ENCODE peak calls at places on chromosomes 1 and 21, in six cellular contexts. One of them, this sample, is unnamed.

GRCh38 chr1:192705510-192705909 is 69.6 kb downstream of the RGS13 start:
- DNase-seq in RCC 7860: no peak
- DNase-seq in activated naive CD8-positive, alpha-beta T cell treated with anti-CD3 and anti-CD28 coated beads for 36 hours: no peak
- DNase-seq in cardiac muscle cell: no peak
- DNase-seq in GM12864: no peak
- DNase-seq in stimulated activated CD4-positive, alpha-beta T cell treated with anti-CD3 and anti-CD28 coated beads, Interleukin-12 subunit alpha, Interleukin-12 subunit beta, amount 100 ng/mL, for 24 hours: no peak
- DNase-seq in this sample: no peak

GRCh38 chr1:99590578-99591209 is 55.2 kb upstream of the PALMD start:
- DNase-seq in activated naive CD8-positive, alpha-beta T cell treated with anti-CD3 and anti-CD28 coated beads for 36 hours: no peak
- DNase-seq in GM12864: no peak
- DNase-seq in RCC 7860: peak
- DNase-seq in cardiac muscle cell: no peak
- DNase-seq in stimulated activated CD4-positive, alpha-beta T cell treated with anti-CD3 and anti-CD28 coated beads, Interleukin-12 subunit alpha, Interleukin-12 subunit beta, amount 100 ng/mL, for 24 hours: no peak
- DNase-seq in this sample: no peak

GRCh38 chr1:76862447-76862846 is 4.8 kb upstream of the ST6GALNAC5 start:
- DNase-seq in GM12864: no peak
- DNase-seq in stimulated activated CD4-positive, alpha-beta T cell treated with anti-CD3 and anti-CD28 coated beads, Interleukin-12 subunit alpha, Interleukin-12 subunit beta, amount 100 ng/mL, for 24 hours: no peak
- DNase-seq in cardiac muscle cell: no peak
- DNase-seq in RCC 7860: peak
- DNase-seq in activated naive CD8-positive, alpha-beta T cell treated with anti-CD3 and anti-CD28 coated beads for 36 hours: no peak
- DNase-seq in this sample: no peak

GRCh38 chr1:906532-907420 is 16.9 kb upstream of the SAMD11 start:
- DNase-seq in activated naive CD8-positive, alpha-beta T cell treated with anti-CD3 and anti-CD28 coated beads for 36 hours: no peak
- DNase-seq in cardiac muscle cell: peak
- DNase-seq in GM12864: no peak
- DNase-seq in RCC 7860: peak
- DNase-seq in stimulated activated CD4-positive, alpha-beta T cell treated with anti-CD3 and anti-CD28 coated beads, Interleukin-12 subunit alpha, Interleukin-12 subunit beta, amount 100 ng/mL, for 24 hours: no peak
- DNase-seq in this sample: no peak

GRCh38 chr1:10932088-10932487 is 80.4 kb upstream of the TARDBP start:
- DNase-seq in GM12864: peak
- DNase-seq in cardiac muscle cell: no peak
- DNase-seq in RCC 7860: no peak
- DNase-seq in activated naive CD8-positive, alpha-beta T cell treated with anti-CD3 and anti-CD28 coated beads for 36 hours: peak
- DNase-seq in stimulated activated CD4-positive, alpha-beta T cell treated with anti-CD3 and anti-CD28 coated beads, Interleukin-12 subunit alpha, Interleukin-12 subunit beta, amount 100 ng/mL, for 24 hours: no peak
- DNase-seq in this sample: no peak

GRCh38 chr1:59122527-59122926 is 174.4 kb upstream of the FGGY start:
- DNase-seq in cardiac muscle cell: no peak
- DNase-seq in activated naive CD8-positive, alpha-beta T cell treated with anti-CD3 and anti-CD28 coated beads for 36 hours: no peak
- DNase-seq in GM12864: no peak
- DNase-seq in stimulated activated CD4-positive, alpha-beta T cell treated with anti-CD3 and anti-CD28 coated beads, Interleukin-12 subunit alpha, Interleukin-12 subunit beta, amount 100 ng/mL, for 24 hours: no peak
- DNase-seq in RCC 7860: no peak
- DNase-seq in this sample: no peak

GRCh38 chr1:229032455-229032854 is 238.5 kb upstream of the RAB4A start:
- DNase-seq in activated naive CD8-positive, alpha-beta T cell treated with anti-CD3 and anti-CD28 coated beads for 36 hours: no peak
- DNase-seq in stimulated activated CD4-positive, alpha-beta T cell treated with anti-CD3 and anti-CD28 coated beads, Interleukin-12 subunit alpha, Interleukin-12 subunit beta, amount 100 ng/mL, for 24 hours: no peak
- DNase-seq in GM12864: no peak
- DNase-seq in cardiac muscle cell: no peak
- DNase-seq in RCC 7860: no peak
- DNase-seq in this sample: no peak

GRCh38 chr1:24015226-24016210 is 35.4 kb upstream of the SRSF10 start:
- DNase-seq in GM12864: no peak
- DNase-seq in activated naive CD8-positive, alpha-beta T cell treated with anti-CD3 and anti-CD28 coated beads for 36 hours: no peak
- DNase-seq in RCC 7860: no peak
- DNase-seq in cardiac muscle cell: no peak
- DNase-seq in stimulated activated CD4-positive, alpha-beta T cell treated with anti-CD3 and anti-CD28 coated beads, Interleukin-12 subunit alpha, Interleukin-12 subunit beta, amount 100 ng/mL, for 24 hours: no peak
- DNase-seq in this sample: peak

GRCh38 chr1:6271554-6271953 is 10.7 kb upstream of the GPR153 start:
- DNase-seq in stimulated activated CD4-positive, alpha-beta T cell treated with anti-CD3 and anti-CD28 coated beads, Interleukin-12 subunit alpha, Interleukin-12 subunit beta, amount 100 ng/mL, for 24 hours: no peak
- DNase-seq in RCC 7860: no peak
- DNase-seq in activated naive CD8-positive, alpha-beta T cell treated with anti-CD3 and anti-CD28 coated beads for 36 hours: no peak
- DNase-seq in cardiac muscle cell: no peak
- DNase-seq in GM12864: no peak
- DNase-seq in this sample: peak

GRCh38 chr1:37274896-37275631 is 199.3 kb upstream of the ZC3H12A start:
- DNase-seq in cardiac muscle cell: no peak
- DNase-seq in RCC 7860: no peak
- DNase-seq in activated naive CD8-positive, alpha-beta T cell treated with anti-CD3 and anti-CD28 coated beads for 36 hours: no peak
- DNase-seq in stimulated activated CD4-positive, alpha-beta T cell treated with anti-CD3 and anti-CD28 coated beads, Interleukin-12 subunit alpha, Interleukin-12 subunit beta, amount 100 ng/mL, for 24 hours: no peak
- DNase-seq in GM12864: no peak
- DNase-seq in this sample: no peak

GRCh38 chr1:229296541-229296941 is 25.6 kb downstream of the RAB4A start:
- DNase-seq in activated naive CD8-positive, alpha-beta T cell treated with anti-CD3 and anti-CD28 coated beads for 36 hours: no peak
- DNase-seq in RCC 7860: peak
- DNase-seq in GM12864: no peak
- DNase-seq in stimulated activated CD4-positive, alpha-beta T cell treated with anti-CD3 and anti-CD28 coated beads, Interleukin-12 subunit alpha, Interleukin-12 subunit beta, amount 100 ng/mL, for 24 hours: no peak
- DNase-seq in cardiac muscle cell: peak
- DNase-seq in this sample: no peak

GRCh38 chr1:26693557-26694184 is 2.1 kb upstream of the ARID1A start:
- DNase-seq in cardiac muscle cell: no peak
- DNase-seq in activated naive CD8-positive, alpha-beta T cell treated with anti-CD3 and anti-CD28 coated beads for 36 hours: no peak
- DNase-seq in GM12864: no peak
- DNase-seq in RCC 7860: no peak
- DNase-seq in stimulated activated CD4-positive, alpha-beta T cell treated with anti-CD3 and anti-CD28 coated beads, Interleukin-12 subunit alpha, Interleukin-12 subunit beta, amount 100 ng/mL, for 24 hours: no peak
- DNase-seq in this sample: peak

GRCh38 chr21:36550761-36551160 is 70.8 kb upstream of the CLDN14 start:
- DNase-seq in cardiac muscle cell: no peak
- DNase-seq in activated naive CD8-positive, alpha-beta T cell treated with anti-CD3 and anti-CD28 coated beads for 36 hours: no peak
- DNase-seq in stimulated activated CD4-positive, alpha-beta T cell treated with anti-CD3 and anti-CD28 coated beads, Interleukin-12 subunit alpha, Interleukin-12 subunit beta, amount 100 ng/mL, for 24 hours: no peak
- DNase-seq in RCC 7860: no peak
- DNase-seq in GM12864: no peak
- DNase-seq in this sample: no peak

GRCh38 chr1:25782608-25783201 is 17.3 kb upstream of the SELENON start:
- DNase-seq in cardiac muscle cell: no peak
- DNase-seq in stimulated activated CD4-positive, alpha-beta T cell treated with anti-CD3 and anti-CD28 coated beads, Interleukin-12 subunit alpha, Interleukin-12 subunit beta, amount 100 ng/mL, for 24 hours: no peak
- DNase-seq in GM12864: no peak
- DNase-seq in RCC 7860: no peak
- DNase-seq in activated naive CD8-positive, alpha-beta T cell treated with anti-CD3 and anti-CD28 coated beads for 36 hours: no peak
- DNase-seq in this sample: no peak

GRCh38 chr1:193285626-193286025 is 99.2 kb upstream of the B3GALT2 start:
- DNase-seq in stimulated activated CD4-positive, alpha-beta T cell treated with anti-CD3 and anti-CD28 coated beads, Interleukin-12 subunit alpha, Interleukin-12 subunit beta, amount 100 ng/mL, for 24 hours: no peak
- DNase-seq in cardiac muscle cell: no peak
- DNase-seq in GM12864: no peak
- DNase-seq in RCC 7860: no peak
- DNase-seq in activated naive CD8-positive, alpha-beta T cell treated with anti-CD3 and anti-CD28 coated beads for 36 hours: no peak
- DNase-seq in this sample: no peak

GRCh38 chr1:216044538-216044937 is 378.7 kb downstream of the USH2A start:
- DNase-seq in cardiac muscle cell: no peak
- DNase-seq in stimulated activated CD4-positive, alpha-beta T cell treated with anti-CD3 and anti-CD28 coated beads, Interleukin-12 subunit alpha, Interleukin-12 subunit beta, amount 100 ng/mL, for 24 hours: no peak
- DNase-seq in RCC 7860: no peak
- DNase-seq in activated naive CD8-positive, alpha-beta T cell treated with anti-CD3 and anti-CD28 coated beads for 36 hours: no peak
- DNase-seq in GM12864: no peak
- DNase-seq in this sample: no peak

GRCh38 chr1:167629681-167630567 is at the start of gene RCSD1:
- DNase-seq in GM12864: no peak
- DNase-seq in activated naive CD8-positive, alpha-beta T cell treated with anti-CD3 and anti-CD28 coated beads for 36 hours: peak
- DNase-seq in cardiac muscle cell: peak
- DNase-seq in RCC 7860: no peak
- DNase-seq in stimulated activated CD4-positive, alpha-beta T cell treated with anti-CD3 and anti-CD28 coated beads, Interleukin-12 subunit alpha, Interleukin-12 subunit beta, amount 100 ng/mL, for 24 hours: no peak
- DNase-seq in this sample: peak

GRCh38 chr1:236705771-236706565 is 19.7 kb downstream of the ACTN2 start:
- DNase-seq in GM12864: no peak
- DNase-seq in RCC 7860: no peak
- DNase-seq in activated naive CD8-positive, alpha-beta T cell treated with anti-CD3 and anti-CD28 coated beads for 36 hours: no peak
- DNase-seq in stimulated activated CD4-positive, alpha-beta T cell treated with anti-CD3 and anti-CD28 coated beads, Interleukin-12 subunit alpha, Interleukin-12 subunit beta, amount 100 ng/mL, for 24 hours: no peak
- DNase-seq in cardiac muscle cell: peak
- DNase-seq in this sample: no peak

GRCh38 chr1:154730251-154730650 is 122.3 kb upstream of the ADAR start:
- DNase-seq in stimulated activated CD4-positive, alpha-beta T cell treated with anti-CD3 and anti-CD28 coated beads, Interleukin-12 subunit alpha, Interleukin-12 subunit beta, amount 100 ng/mL, for 24 hours: no peak
- DNase-seq in GM12864: no peak
- DNase-seq in RCC 7860: peak
- DNase-seq in activated naive CD8-positive, alpha-beta T cell treated with anti-CD3 and anti-CD28 coated beads for 36 hours: no peak
- DNase-seq in cardiac muscle cell: no peak
- DNase-seq in this sample: no peak

GRCh38 chr1:175195798-175196197 is 3.2 kb upstream of the KIAA0040 start:
- DNase-seq in activated naive CD8-positive, alpha-beta T cell treated with anti-CD3 and anti-CD28 coated beads for 36 hours: no peak
- DNase-seq in RCC 7860: no peak
- DNase-seq in GM12864: no peak
- DNase-seq in cardiac muscle cell: no peak
- DNase-seq in stimulated activated CD4-positive, alpha-beta T cell treated with anti-CD3 and anti-CD28 coated beads, Interleukin-12 subunit alpha, Interleukin-12 subunit beta, amount 100 ng/mL, for 24 hours: no peak
- DNase-seq in this sample: no peak

GRCh38 chr1:212127219-212127618 is 91.7 kb downstream of the DTL start:
- DNase-seq in RCC 7860: no peak
- DNase-seq in stimulated activated CD4-positive, alpha-beta T cell treated with anti-CD3 and anti-CD28 coated beads, Interleukin-12 subunit alpha, Interleukin-12 subunit beta, amount 100 ng/mL, for 24 hours: no peak
- DNase-seq in cardiac muscle cell: no peak
- DNase-seq in activated naive CD8-positive, alpha-beta T cell treated with anti-CD3 and anti-CD28 coated beads for 36 hours: no peak
- DNase-seq in GM12864: no peak
- DNase-seq in this sample: peak

GRCh38 chr21:33070921-33071877 is 1.3 kb downstream of the OLIG1 start:
- DNase-seq in RCC 7860: no peak
- DNase-seq in cardiac muscle cell: peak
- DNase-seq in GM12864: no peak
- DNase-seq in activated naive CD8-positive, alpha-beta T cell treated with anti-CD3 and anti-CD28 coated beads for 36 hours: peak
- DNase-seq in stimulated activated CD4-positive, alpha-beta T cell treated with anti-CD3 and anti-CD28 coated beads, Interleukin-12 subunit alpha, Interleukin-12 subunit beta, amount 100 ng/mL, for 24 hours: no peak
- DNase-seq in this sample: peak

GRCh38 chr1:63674238-63674864 is 81.1 kb downstream of the PGM1 start:
- DNase-seq in cardiac muscle cell: peak
- DNase-seq in stimulated activated CD4-positive, alpha-beta T cell treated with anti-CD3 and anti-CD28 coated beads, Interleukin-12 subunit alpha, Interleukin-12 subunit beta, amount 100 ng/mL, for 24 hours: no peak
- DNase-seq in RCC 7860: peak
- DNase-seq in activated naive CD8-positive, alpha-beta T cell treated with anti-CD3 and anti-CD28 coated beads for 36 hours: no peak
- DNase-seq in GM12864: no peak
- DNase-seq in this sample: peak

GRCh38 chr1:94411217-94411616 is 7.0 kb upstream of the ABCD3 start:
- DNase-seq in cardiac muscle cell: no peak
- DNase-seq in GM12864: no peak
- DNase-seq in activated naive CD8-positive, alpha-beta T cell treated with anti-CD3 and anti-CD28 coated beads for 36 hours: no peak
- DNase-seq in RCC 7860: no peak
- DNase-seq in stimulated activated CD4-positive, alpha-beta T cell treated with anti-CD3 and anti-CD28 coated beads, Interleukin-12 subunit alpha, Interleukin-12 subunit beta, amount 100 ng/mL, for 24 hours: no peak
- DNase-seq in this sample: no peak

GRCh38 chr1:233341117-233341516 is 13.6 kb downstream of the MAP3K21 start:
- DNase-seq in cardiac muscle cell: no peak
- DNase-seq in GM12864: no peak
- DNase-seq in stimulated activated CD4-positive, alpha-beta T cell treated with anti-CD3 and anti-CD28 coated beads, Interleukin-12 subunit alpha, Interleukin-12 subunit beta, amount 100 ng/mL, for 24 hours: no peak
- DNase-seq in RCC 7860: no peak
- DNase-seq in activated naive CD8-positive, alpha-beta T cell treated with anti-CD3 and anti-CD28 coated beads for 36 hours: no peak
- DNase-seq in this sample: no peak

GRCh38 chr1:28646040-28646439 is 2.4 kb upstream of the RNU11 start:
- DNase-seq in cardiac muscle cell: no peak
- DNase-seq in stimulated activated CD4-positive, alpha-beta T cell treated with anti-CD3 and anti-CD28 coated beads, Interleukin-12 subunit alpha, Interleukin-12 subunit beta, amount 100 ng/mL, for 24 hours: no peak
- DNase-seq in activated naive CD8-positive, alpha-beta T cell treated with anti-CD3 and anti-CD28 coated beads for 36 hours: no peak
- DNase-seq in GM12864: no peak
- DNase-seq in RCC 7860: no peak
- DNase-seq in this sample: no peak

GRCh38 chr21:42575111-42575510 is 61.5 kb downstream of the SLC37A1 start:
- DNase-seq in GM12864: no peak
- DNase-seq in cardiac muscle cell: no peak
- DNase-seq in activated naive CD8-positive, alpha-beta T cell treated with anti-CD3 and anti-CD28 coated beads for 36 hours: no peak
- DNase-seq in stimulated activated CD4-positive, alpha-beta T cell treated with anti-CD3 and anti-CD28 coated beads, Interleukin-12 subunit alpha, Interleukin-12 subunit beta, amount 100 ng/mL, for 24 hours: no peak
- DNase-seq in RCC 7860: no peak
- DNase-seq in this sample: no peak

GRCh38 chr1:1359316-1359667 is 937 bp upstream of the MXRA8 start:
- DNase-seq in activated naive CD8-positive, alpha-beta T cell treated with anti-CD3 and anti-CD28 coated beads for 36 hours: no peak
- DNase-seq in RCC 7860: no peak
- DNase-seq in GM12864: no peak
- DNase-seq in stimulated activated CD4-positive, alpha-beta T cell treated with anti-CD3 and anti-CD28 coated beads, Interleukin-12 subunit alpha, Interleukin-12 subunit beta, amount 100 ng/mL, for 24 hours: no peak
- DNase-seq in cardiac muscle cell: no peak
- DNase-seq in this sample: no peak

GRCh38 chr1:239587066-239587465 is 200.7 kb downstream of the CHRM3 start:
- DNase-seq in RCC 7860: no peak
- DNase-seq in activated naive CD8-positive, alpha-beta T cell treated with anti-CD3 and anti-CD28 coated beads for 36 hours: peak
- DNase-seq in GM12864: no peak
- DNase-seq in cardiac muscle cell: no peak
- DNase-seq in stimulated activated CD4-positive, alpha-beta T cell treated with anti-CD3 and anti-CD28 coated beads, Interleukin-12 subunit alpha, Interleukin-12 subunit beta, amount 100 ng/mL, for 24 hours: no peak
- DNase-seq in this sample: no peak

GRCh38 chr1:112335351-112335750 is 60.7 kb upstream of the CTTNBP2NL start:
- DNase-seq in RCC 7860: no peak
- DNase-seq in stimulated activated CD4-positive, alpha-beta T cell treated with anti-CD3 and anti-CD28 coated beads, Interleukin-12 subunit alpha, Interleukin-12 subunit beta, amount 100 ng/mL, for 24 hours: no peak
- DNase-seq in GM12864: no peak
- DNase-seq in cardiac muscle cell: no peak
- DNase-seq in activated naive CD8-positive, alpha-beta T cell treated with anti-CD3 and anti-CD28 coated beads for 36 hours: no peak
- DNase-seq in this sample: no peak

GRCh38 chr1:54786778-54787177 is 14.3 kb downstream of the TTC22 start:
- DNase-seq in activated naive CD8-positive, alpha-beta T cell treated with anti-CD3 and anti-CD28 coated beads for 36 hours: no peak
- DNase-seq in stimulated activated CD4-positive, alpha-beta T cell treated with anti-CD3 and anti-CD28 coated beads, Interleukin-12 subunit alpha, Interleukin-12 subunit beta, amount 100 ng/mL, for 24 hours: no peak
- DNase-seq in RCC 7860: no peak
- DNase-seq in GM12864: no peak
- DNase-seq in cardiac muscle cell: no peak
- DNase-seq in this sample: no peak

GRCh38 chr1:219900201-219900600 is 28.2 kb downstream of the SLC30A10 start:
- DNase-seq in activated naive CD8-positive, alpha-beta T cell treated with anti-CD3 and anti-CD28 coated beads for 36 hours: no peak
- DNase-seq in cardiac muscle cell: no peak
- DNase-seq in stimulated activated CD4-positive, alpha-beta T cell treated with anti-CD3 and anti-CD28 coated beads, Interleukin-12 subunit alpha, Interleukin-12 subunit beta, amount 100 ng/mL, for 24 hours: no peak
- DNase-seq in GM12864: no peak
- DNase-seq in RCC 7860: no peak
- DNase-seq in this sample: no peak

GRCh38 chr1:79391896-79392295 is 385.4 kb upstream of the ADGRL4 start:
- DNase-seq in activated naive CD8-positive, alpha-beta T cell treated with anti-CD3 and anti-CD28 coated beads for 36 hours: no peak
- DNase-seq in RCC 7860: no peak
- DNase-seq in cardiac muscle cell: no peak
- DNase-seq in stimulated activated CD4-positive, alpha-beta T cell treated with anti-CD3 and anti-CD28 coated beads, Interleukin-12 subunit alpha, Interleukin-12 subunit beta, amount 100 ng/mL, for 24 hours: no peak
- DNase-seq in GM12864: no peak
- DNase-seq in this sample: no peak

GRCh38 chr1:1014896-1015681 is 1.8 kb downstream of the ISG15 start:
- DNase-seq in GM12864: no peak
- DNase-seq in cardiac muscle cell: peak
- DNase-seq in RCC 7860: no peak
- DNase-seq in activated naive CD8-positive, alpha-beta T cell treated with anti-CD3 and anti-CD28 coated beads for 36 hours: peak
- DNase-seq in stimulated activated CD4-positive, alpha-beta T cell treated with anti-CD3 and anti-CD28 coated beads, Interleukin-12 subunit alpha, Interleukin-12 subunit beta, amount 100 ng/mL, for 24 hours: no peak
- DNase-seq in this sample: no peak

GRCh38 chr1:209646558-209646957 is 5.7 kb downstream of the LAMB3 start:
- DNase-seq in GM12864: no peak
- DNase-seq in activated naive CD8-positive, alpha-beta T cell treated with anti-CD3 and anti-CD28 coated beads for 36 hours: no peak
- DNase-seq in cardiac muscle cell: no peak
- DNase-seq in RCC 7860: peak
- DNase-seq in stimulated activated CD4-positive, alpha-beta T cell treated with anti-CD3 and anti-CD28 coated beads, Interleukin-12 subunit alpha, Interleukin-12 subunit beta, amount 100 ng/mL, for 24 hours: no peak
- DNase-seq in this sample: no peak

GRCh38 chr1:9792156-9793042 is 31.4 kb downstream of the CLSTN1 start:
- DNase-seq in cardiac muscle cell: peak
- DNase-seq in activated naive CD8-positive, alpha-beta T cell treated with anti-CD3 and anti-CD28 coated beads for 36 hours: no peak
- DNase-seq in GM12864: no peak
- DNase-seq in stimulated activated CD4-positive, alpha-beta T cell treated with anti-CD3 and anti-CD28 coated beads, Interleukin-12 subunit alpha, Interleukin-12 subunit beta, amount 100 ng/mL, for 24 hours: no peak
- DNase-seq in RCC 7860: no peak
- DNase-seq in this sample: no peak

GRCh38 chr1:216670118-216670870 is 52.9 kb downstream of the ESRRG start:
- DNase-seq in activated naive CD8-positive, alpha-beta T cell treated with anti-CD3 and anti-CD28 coated beads for 36 hours: no peak
- DNase-seq in stimulated activated CD4-positive, alpha-beta T cell treated with anti-CD3 and anti-CD28 coated beads, Interleukin-12 subunit alpha, Interleukin-12 subunit beta, amount 100 ng/mL, for 24 hours: no peak
- DNase-seq in RCC 7860: no peak
- DNase-seq in GM12864: no peak
- DNase-seq in cardiac muscle cell: no peak
- DNase-seq in this sample: no peak